ENCODE peak calls at places on chromosomes 5 and 9, in nine cellular contexts. One of them, this sample, is unnamed.

GRCh38 chr5:146647656-146648199 is 131.7 kb upstream of the GPR151 start:
- DNase-seq in upper lobe of right lung: no peak
- DNase-seq in AG09309: peak
- DNase-seq in astrocyte of the spinal cord: peak
- DNase-seq in foreskin fibroblast: no peak
- DNase-seq in CD4-positive, alpha-beta T cell: no peak
- DNase-seq in heart left ventricle: no peak
- DNase-seq in colonic mucosa: no peak
- DNase-seq in B cell: no peak
- DNase-seq in this sample: no peak

GRCh38 chr5:143229896-143230675 is 173.4 kb downstream of the NR3C1 start:
- DNase-seq in CD4-positive, alpha-beta T cell: peak
- DNase-seq in AG09309: peak
- DNase-seq in colonic mucosa: no peak
- DNase-seq in foreskin fibroblast: peak
- DNase-seq in B cell: no peak
- DNase-seq in upper lobe of right lung: no peak
- DNase-seq in heart left ventricle: no peak
- DNase-seq in astrocyte of the spinal cord: no peak
- DNase-seq in this sample: no peak

GRCh38 chr9:2991292-2991691 is 147.4 kb upstream of the PUM3 start:
- DNase-seq in CD4-positive, alpha-beta T cell: no peak
- DNase-seq in colonic mucosa: no peak
- DNase-seq in heart left ventricle: no peak
- DNase-seq in AG09309: no peak
- DNase-seq in foreskin fibroblast: no peak
- DNase-seq in astrocyte of the spinal cord: no peak
- DNase-seq in B cell: no peak
- DNase-seq in upper lobe of right lung: no peak
- DNase-seq in this sample: no peak

GRCh38 chr5:60403343-60404006 is 296.5 kb downstream of the DEPDC1B start:
- DNase-seq in upper lobe of right lung: no peak
- DNase-seq in CD4-positive, alpha-beta T cell: no peak
- DNase-seq in B cell: no peak
- DNase-seq in foreskin fibroblast: no peak
- DNase-seq in astrocyte of the spinal cord: no peak
- DNase-seq in heart left ventricle: no peak
- DNase-seq in AG09309: no peak
- DNase-seq in colonic mucosa: no peak
- DNase-seq in this sample: no peak

GRCh38 chr9:134944916-134945315 is 27.2 kb upstream of the FCN1 start:
- DNase-seq in upper lobe of right lung: no peak
- DNase-seq in AG09309: no peak
- DNase-seq in CD4-positive, alpha-beta T cell: no peak
- DNase-seq in B cell: no peak
- DNase-seq in astrocyte of the spinal cord: no peak
- DNase-seq in colonic mucosa: no peak
- DNase-seq in foreskin fibroblast: no peak
- DNase-seq in heart left ventricle: no peak
- DNase-seq in this sample: no peak

GRCh38 chr5:64754066-64754465 is 14.4 kb downstream of the SREK1IP1 start:
- DNase-seq in CD4-positive, alpha-beta T cell: no peak
- DNase-seq in astrocyte of the spinal cord: no peak
- DNase-seq in upper lobe of right lung: no peak
- DNase-seq in foreskin fibroblast: no peak
- DNase-seq in B cell: no peak
- DNase-seq in heart left ventricle: no peak
- DNase-seq in AG09309: no peak
- DNase-seq in colonic mucosa: no peak
- DNase-seq in this sample: no peak

GRCh38 chr9:9790216-9790872 is 822.5 kb downstream of the PTPRD start:
- DNase-seq in AG09309: no peak
- DNase-seq in CD4-positive, alpha-beta T cell: no peak
- DNase-seq in heart left ventricle: no peak
- DNase-seq in B cell: peak
- DNase-seq in upper lobe of right lung: no peak
- DNase-seq in foreskin fibroblast: no peak
- DNase-seq in astrocyte of the spinal cord: peak
- DNase-seq in colonic mucosa: peak
- DNase-seq in this sample: peak

GRCh38 chr5:7779019-7779662 is 71.8 kb downstream of the CFAP90 start:
- DNase-seq in heart left ventricle: no peak
- DNase-seq in CD4-positive, alpha-beta T cell: no peak
- DNase-seq in astrocyte of the spinal cord: no peak
- DNase-seq in foreskin fibroblast: no peak
- DNase-seq in colonic mucosa: no peak
- DNase-seq in AG09309: no peak
- DNase-seq in upper lobe of right lung: no peak
- DNase-seq in B cell: no peak
- DNase-seq in this sample: no peak

GRCh38 chr9:38360880-38361836 is 31.3 kb upstream of the ALDH1B1 start:
- DNase-seq in heart left ventricle: no peak
- DNase-seq in B cell: no peak
- DNase-seq in CD4-positive, alpha-beta T cell: no peak
- DNase-seq in foreskin fibroblast: no peak
- DNase-seq in upper lobe of right lung: no peak
- DNase-seq in AG09309: no peak
- DNase-seq in colonic mucosa: no peak
- DNase-seq in astrocyte of the spinal cord: peak
- DNase-seq in this sample: no peak

GRCh38 chr9:129860653-129861446 is 25.6 kb downstream of the USP20 start:
- DNase-seq in astrocyte of the spinal cord: no peak
- DNase-seq in colonic mucosa: no peak
- DNase-seq in CD4-positive, alpha-beta T cell: no peak
- DNase-seq in AG09309: no peak
- DNase-seq in heart left ventricle: no peak
- DNase-seq in upper lobe of right lung: no peak
- DNase-seq in B cell: no peak
- DNase-seq in foreskin fibroblast: no peak
- DNase-seq in this sample: no peak

GRCh38 chr5:12230659-12231058 is 326.4 kb upstream of the CTNND2 start:
- DNase-seq in astrocyte of the spinal cord: no peak
- DNase-seq in AG09309: no peak
- DNase-seq in B cell: no peak
- DNase-seq in foreskin fibroblast: no peak
- DNase-seq in colonic mucosa: no peak
- DNase-seq in heart left ventricle: no peak
- DNase-seq in CD4-positive, alpha-beta T cell: no peak
- DNase-seq in upper lobe of right lung: no peak
- DNase-seq in this sample: no peak

GRCh38 chr9:91146391-91147019 is 215.2 kb downstream of the AUH start:
- DNase-seq in B cell: no peak
- DNase-seq in colonic mucosa: no peak
- DNase-seq in upper lobe of right lung: no peak
- DNase-seq in AG09309: no peak
- DNase-seq in heart left ventricle: no peak
- DNase-seq in astrocyte of the spinal cord: no peak
- DNase-seq in CD4-positive, alpha-beta T cell: no peak
- DNase-seq in foreskin fibroblast: no peak
- DNase-seq in this sample: no peak

GRCh38 chr9:111599092-111599947 is at the start of gene PTGR1:
- DNase-seq in astrocyte of the spinal cord: peak
- DNase-seq in colonic mucosa: peak
- DNase-seq in foreskin fibroblast: peak
- DNase-seq in AG09309: peak
- DNase-seq in heart left ventricle: peak
- DNase-seq in upper lobe of right lung: peak
- DNase-seq in B cell: no peak
- DNase-seq in CD4-positive, alpha-beta T cell: no peak
- DNase-seq in this sample: peak

GRCh38 chr5:164053123-164053522 is 547.7 kb downstream of the MAT2B start:
- DNase-seq in foreskin fibroblast: no peak
- DNase-seq in B cell: no peak
- DNase-seq in colonic mucosa: no peak
- DNase-seq in upper lobe of right lung: no peak
- DNase-seq in astrocyte of the spinal cord: no peak
- DNase-seq in CD4-positive, alpha-beta T cell: no peak
- DNase-seq in heart left ventricle: no peak
- DNase-seq in AG09309: no peak
- DNase-seq in this sample: no peak

DNA sequence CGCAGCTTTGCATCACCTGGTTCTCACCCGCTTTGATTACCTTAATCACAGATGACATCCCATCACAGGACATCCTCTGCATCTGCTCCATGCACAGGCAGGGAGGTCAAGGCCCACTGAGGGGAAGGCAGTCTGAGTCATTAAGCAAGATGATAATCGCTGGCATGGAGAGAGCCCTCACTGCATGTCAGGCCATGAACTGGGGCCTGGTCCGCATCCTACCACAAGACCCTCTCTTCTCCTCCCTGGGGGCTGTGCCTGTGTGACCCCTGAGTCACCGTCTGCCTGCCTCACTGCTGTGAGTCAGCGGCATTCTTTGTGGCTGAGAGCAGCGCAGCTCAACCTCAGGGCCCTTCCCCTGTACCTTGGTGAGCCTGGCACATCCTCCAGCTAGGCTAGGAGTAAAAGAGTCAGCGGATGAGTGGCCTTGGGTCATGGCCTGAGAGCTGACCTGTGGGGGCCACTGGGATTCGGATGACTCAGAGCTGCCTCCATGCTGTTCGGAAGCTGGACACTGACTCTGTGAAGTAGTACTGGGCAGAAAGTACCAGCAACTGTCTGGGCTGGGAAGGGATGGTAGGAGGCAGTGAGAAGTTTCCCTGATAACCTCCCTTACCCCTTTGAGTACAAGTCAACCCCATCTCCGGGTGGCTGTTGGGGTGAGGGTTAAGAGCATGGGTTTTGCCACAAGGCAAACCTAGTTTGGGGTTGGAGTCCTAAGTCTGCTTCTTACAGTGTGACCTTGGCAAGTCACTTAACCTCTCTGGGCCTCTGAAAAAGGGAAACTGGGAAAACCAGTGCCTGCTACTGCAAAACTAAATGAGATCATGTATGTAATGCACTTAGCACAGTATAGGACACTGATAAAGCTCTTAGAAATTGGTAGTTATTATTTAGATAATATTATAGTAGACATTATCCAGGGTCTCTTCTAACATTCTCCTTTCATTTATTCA is 14.6 kb upstream of the ARSI start:
- DNase-seq in upper lobe of right lung: no peak
- DNase-seq in colonic mucosa: no peak
- DNase-seq in heart left ventricle: no peak
- DNase-seq in AG09309: peak
- DNase-seq in astrocyte of the spinal cord: peak
- DNase-seq in CD4-positive, alpha-beta T cell: no peak
- DNase-seq in foreskin fibroblast: peak
- DNase-seq in B cell: no peak
- DNase-seq in this sample: peak
- TF ChIP-seq CTCF in upper lobe of right lung: no peak
- TF ChIP-seq CTCF in colonic mucosa: no peak
- TF ChIP-seq CTCF in heart left ventricle: no peak
- TF ChIP-seq CTCF in AG09309: no peak
- TF ChIP-seq CTCF in astrocyte of the spinal cord: no peak
- TF ChIP-seq CTCF in CD4-positive, alpha-beta T cell: no peak
- TF ChIP-seq CTCF in foreskin fibroblast: no peak
- TF ChIP-seq CTCF in B cell: no peak
- TF ChIP-seq CTCF in this sample: no peak

GRCh38 chr5:72282878-72283277 is 37.2 kb downstream of the MRPS27 start:
- DNase-seq in B cell: no peak
- DNase-seq in upper lobe of right lung: no peak
- DNase-seq in heart left ventricle: no peak
- DNase-seq in foreskin fibroblast: peak
- DNase-seq in CD4-positive, alpha-beta T cell: no peak
- DNase-seq in AG09309: no peak
- DNase-seq in colonic mucosa: no peak
- DNase-seq in astrocyte of the spinal cord: no peak
- DNase-seq in this sample: no peak

GRCh38 chr5:72283358-72283757 is 36.7 kb downstream of the MRPS27 start:
- DNase-seq in colonic mucosa: no peak
- DNase-seq in AG09309: no peak
- DNase-seq in CD4-positive, alpha-beta T cell: no peak
- DNase-seq in heart left ventricle: no peak
- DNase-seq in upper lobe of right lung: no peak
- DNase-seq in astrocyte of the spinal cord: no peak
- DNase-seq in B cell: no peak
- DNase-seq in foreskin fibroblast: no peak
- DNase-seq in this sample: no peak

GRCh38 chr5:72280655-72281069 is 39.4 kb downstream of the MRPS27 start:
- DNase-seq in B cell: no peak
- DNase-seq in upper lobe of right lung: no peak
- DNase-seq in colonic mucosa: no peak
- DNase-seq in AG09309: no peak
- DNase-seq in foreskin fibroblast: peak
- DNase-seq in astrocyte of the spinal cord: peak
- DNase-seq in CD4-positive, alpha-beta T cell: no peak
- DNase-seq in heart left ventricle: no peak
- DNase-seq in this sample: no peak

GRCh38 chr5:72281764-72282499 is 38.1 kb downstream of the MRPS27 start:
- DNase-seq in colonic mucosa: no peak
- DNase-seq in astrocyte of the spinal cord: peak
- DNase-seq in upper lobe of right lung: no peak
- DNase-seq in CD4-positive, alpha-beta T cell: no peak
- DNase-seq in B cell: no peak
- DNase-seq in AG09309: peak
- DNase-seq in foreskin fibroblast: peak
- DNase-seq in heart left ventricle: no peak
- DNase-seq in this sample: no peak

DNA sequence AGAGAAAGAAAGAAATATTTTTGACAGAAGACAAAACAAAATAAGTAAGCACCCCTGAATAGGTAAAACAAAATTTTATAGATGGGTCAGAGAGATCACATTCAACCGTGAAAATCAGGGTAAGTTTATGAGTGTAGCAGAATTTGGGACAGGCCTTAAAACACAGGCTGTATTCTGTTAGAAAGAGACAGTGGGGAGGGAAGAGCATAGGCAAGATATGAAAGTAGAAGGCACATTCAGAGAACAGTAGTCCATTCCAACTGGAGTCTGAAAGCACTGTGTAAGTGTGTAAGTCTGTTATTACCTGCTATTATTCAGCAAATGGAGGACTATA is 38.6 kb downstream of the MRPS27 start:
- DNase-seq in AG09309: no peak
- DNase-seq in foreskin fibroblast: no peak
- DNase-seq in colonic mucosa: no peak
- DNase-seq in upper lobe of right lung: no peak
- DNase-seq in B cell: no peak
- DNase-seq in heart left ventricle: no peak
- DNase-seq in CD4-positive, alpha-beta T cell: no peak
- DNase-seq in astrocyte of the spinal cord: no peak
- DNase-seq in this sample: no peak
- TF ChIP-seq CTCF in AG09309: no peak
- TF ChIP-seq CTCF in foreskin fibroblast: no peak
- TF ChIP-seq CTCF in colonic mucosa: no peak
- TF ChIP-seq CTCF in upper lobe of right lung: no peak
- TF ChIP-seq CTCF in B cell: no peak
- TF ChIP-seq CTCF in heart left ventricle: no peak
- TF ChIP-seq CTCF in CD4-positive, alpha-beta T cell: no peak
- TF ChIP-seq CTCF in astrocyte of the spinal cord: no peak
- TF ChIP-seq CTCF in this sample: no peak

GRCh38 chr9:128809831-128810230 is 8.5 kb upstream of the ENDOG start:
- DNase-seq in AG09309: no peak
- DNase-seq in colonic mucosa: no peak
- DNase-seq in CD4-positive, alpha-beta T cell: no peak
- DNase-seq in foreskin fibroblast: no peak
- DNase-seq in heart left ventricle: no peak
- DNase-seq in astrocyte of the spinal cord: no peak
- DNase-seq in upper lobe of right lung: no peak
- DNase-seq in B cell: no peak
- DNase-seq in this sample: no peak
- TF ChIP-seq CTCF in AG09309: peak
- TF ChIP-seq CTCF in colonic mucosa: no peak
- TF ChIP-seq CTCF in CD4-positive, alpha-beta T cell: no peak
- TF ChIP-seq CTCF in foreskin fibroblast: no peak
- TF ChIP-seq CTCF in heart left ventricle: no peak
- TF ChIP-seq CTCF in astrocyte of the spinal cord: no peak
- TF ChIP-seq CTCF in upper lobe of right lung: no peak
- TF ChIP-seq CTCF in B cell: no peak
- TF ChIP-seq CTCF in this sample: no peak

GRCh38 chr9:98117984-98118639 is 910 bp downstream of the TRIM14 start:
- DNase-seq in astrocyte of the spinal cord: no peak
- DNase-seq in colonic mucosa: peak
- DNase-seq in B cell: peak
- DNase-seq in AG09309: no peak
- DNase-seq in heart left ventricle: no peak
- DNase-seq in foreskin fibroblast: peak
- DNase-seq in CD4-positive, alpha-beta T cell: peak
- DNase-seq in upper lobe of right lung: no peak
- DNase-seq in this sample: no peak
- TF ChIP-seq CTCF in astrocyte of the spinal cord: peak
- TF ChIP-seq CTCF in colonic mucosa: no peak
- TF ChIP-seq CTCF in B cell: peak
- TF ChIP-seq CTCF in AG09309: peak
- TF ChIP-seq CTCF in heart left ventricle: no peak
- TF ChIP-seq CTCF in foreskin fibroblast: peak
- TF ChIP-seq CTCF in CD4-positive, alpha-beta T cell: peak
- TF ChIP-seq CTCF in upper lobe of right lung: peak
- TF ChIP-seq CTCF in this sample: peak

This sample was measured in neural crest cell.